ENCODE peak calls at places on chromosomes 1 and 21, in five cellular contexts. X is cerebellar cortex; G is activated CD4-positive, alpha-beta T cell treated with anti-CD3 and anti-CD28 coated beads, Interleukin-2, amount 50 U/mL, for 1 hour; S is HCT116; T is activated naive CD4-positive, alpha-beta T cell. C is an unnamed sample.

GRCh38 chr1:24867064-24867870 is 62.8 kb downstream of the RUNX3 start:
- DNase-seq in X (no peak), T (no peak), S (no peak), G (no peak), C (no peak)

GRCh38 chr1:218670875-218671274 is 325.7 kb downstream of the TGFB2 start:
- DNase-seq in S (no peak), G (no peak), X (no peak), T (no peak), C (no peak)

GRCh38 chr1:151986501-151987190 is 7.0 kb downstream of the S100A10 start:
- DNase-seq in G (no peak), X (no peak), S (no peak), T (no peak), C (no peak)

GRCh38 chr1:222095606-222096475 is 354.0 kb upstream of the DUSP10 start:
- DNase-seq in X (peak), T (peak), G (peak), S (peak), C (no peak)

GRCh38 chr1:78227705-78228260 is 182.0 kb downstream of the GIPC2 start:
- DNase-seq in X (no peak), G (no peak), S (no peak), T (no peak), C (no peak)

GRCh38 chr1:10510520-10511493 is 36.1 kb downstream of the PEX14 start:
- DNase-seq in G (peak), S (peak), T (peak), X (no peak), C (no peak)

GRCh38 chr1:93253471-93253870 is 72.9 kb downstream of the CCDC18 start:
- DNase-seq in S (no peak), G (no peak), T (no peak), X (no peak), C (no peak)

GRCh38 chr1:4976859-4977440 is 322.5 kb downstream of the AJAP1 start:
- DNase-seq in S (no peak), X (no peak), T (no peak), G (no peak), C (no peak)

GRCh38 chr1:95381980-95382379 is 148.0 kb downstream of the RWDD3 start:
- DNase-seq in X (no peak), T (no peak), S (no peak), G (no peak), C (no peak)

GRCh38 chr1:113217447-113218208 is 144.6 kb downstream of the LRIG2 start:
- DNase-seq in T (no peak), X (no peak), S (no peak), G (no peak), C (no peak)

GRCh38 chr1:85171721-85172120 is 29.1 kb downstream of the SYDE2 start:
- DNase-seq in X (no peak), S (no peak), G (no peak), T (no peak), C (no peak)

GRCh38 chr1:110291241-110292030 is 47.7 kb upstream of the RBM15 start:
- DNase-seq in T (no peak), G (no peak), X (no peak), S (no peak), C (no peak)

GRCh38 chr1:12087797-12088314 is 24.8 kb downstream of the TNFRSF8 start:
- DNase-seq in S (no peak), X (no peak), G (peak), T (no peak), C (no peak)

GRCh38 chr1:39733161-39733560 is 5.5 kb upstream of the PPIE start:
- DNase-seq in G (no peak), S (no peak), T (no peak), X (no peak), C (no peak)

GRCh38 chr1:230501845-230502244 is 75.7 kb upstream of the PGBD5 start:
- DNase-seq in S (no peak), G (no peak), X (no peak), T (no peak), C (no peak)

GRCh38 chr1:27666791-27667254 is 5.2 kb downstream of the IFI6 start:
- DNase-seq in T (no peak), G (no peak), X (no peak), S (no peak), C (no peak)

GRCh38 chr1:208292913-208293312 is 48.7 kb upstream of the PLXNA2 start:
- DNase-seq in G (no peak), T (no peak), X (no peak), S (no peak), C (no peak)

GRCh38 chr1:247370786-247371732 is 39.4 kb upstream of the ZNF496 start:
- DNase-seq in X (no peak), T (no peak), G (no peak), S (no peak), C (no peak)

GRCh38 chr1:212437179-212437798 is 4.6 kb downstream of the NENF start:
- DNase-seq in X (no peak), S (no peak), G (no peak), T (no peak), C (no peak)

GRCh38 chr1:107787299-107787698 is 177.7 kb downstream of the VAV3 start:
- DNase-seq in T (no peak), S (no peak), G (no peak), X (no peak), C (no peak)

GRCh38 chr1:226549937-226550670 is 1.5 kb downstream of the STUM start:
- DNase-seq in X (peak), S (peak), G (peak), T (no peak), C (no peak)

GRCh38 chr1:229651546-229651945 is 25.5 kb downstream of the URB2 start:
- DNase-seq in T (no peak), G (no peak), X (no peak), S (no peak), C (no peak)

GRCh38 chr1:218383681-218384080 is 38.5 kb downstream of the TGFB2 start:
- DNase-seq in G (no peak), X (no peak), S (no peak), T (no peak), C (no peak)

GRCh38 chr1:220881918-220882891 is 3.0 kb downstream of the HLX start:
- DNase-seq in G (no peak), S (no peak), X (no peak), T (no peak), C (no peak)

GRCh38 chr1:27393641-27394281 is 1.3 kb downstream of the GPR3 start:
- DNase-seq in G (no peak), S (no peak), T (no peak), X (no peak), C (no peak)

GRCh38 chr1:206717237-206717989 is 32.7 kb downstream of the MAPKAPK2 start:
- DNase-seq in S (no peak), X (no peak), T (no peak), G (no peak), C (no peak)

GRCh38 chr1:43666608-43667007 is 16.7 kb downstream of the KDM4A start:
- DNase-seq in X (no peak), T (no peak), S (no peak), G (no peak), C (no peak)

GRCh38 chr21:31900121-31900895 is 27.5 kb downstream of the HUNK start:
- DNase-seq in T (no peak), X (no peak), S (no peak), G (no peak), C (no peak)

GRCh38 chr21:46139686-46140085 is 15.7 kb downstream of the FTCD start:
- DNase-seq in S (no peak), X (no peak), T (no peak), G (no peak), C (no peak)

GRCh38 chr1:193143285-193143684 is 21.5 kb downstream of the CDC73 start:
- DNase-seq in S (no peak), X (peak), T (no peak), G (no peak), C (no peak)

GRCh38 chr1:220344745-220345144 is 72.5 kb upstream of the RAB3GAP2 start:
- DNase-seq in G (no peak), S (no peak), T (no peak), X (no peak), C (no peak)

GRCh38 chr1:24688621-24689195 is 45.6 kb downstream of the SRRM1 start:
- DNase-seq in T (peak), X (peak), S (peak), G (peak), C (no peak)

GRCh38 chr1:6294868-6295556 is 34.1 kb upstream of the GPR153 start:
- DNase-seq in T (no peak), S (no peak), G (no peak), X (no peak), C (no peak)

GRCh38 chr21:29849735-29850176 is 90.0 kb downstream of the GRIK1 start:
- DNase-seq in X (peak), T (peak), G (peak), S (no peak), C (no peak)

GRCh38 chr1:27144920-27145661 is 9.8 kb downstream of the SLC9A1 start:
- DNase-seq in X (no peak), S (no peak), T (no peak), G (no peak), C (no peak)

GRCh38 chr21:45312296-45312695 is 24.6 kb upstream of the POFUT2 start:
- DNase-seq in S (no peak), T (no peak), X (no peak), G (no peak), C (no peak)

GRCh38 chr1:60488857-60489256 is 415.3 kb upstream of the C1orf87 start:
- DNase-seq in G (no peak), S (no peak), X (no peak), T (no peak), C (no peak)

GRCh38 chr1:193458628-193459027 is 272.2 kb upstream of the B3GALT2 start:
- DNase-seq in G (no peak), S (no peak), T (no peak), X (no peak), C (no peak)

GRCh38 chr1:39701092-39701460 is 9.8 kb upstream of the HPCAL4 start:
- DNase-seq in S (no peak), G (no peak), X (no peak), T (no peak), C (no peak)